ENCODE peak calls at places on chromosome 1, in five cellular contexts. K is DND-41, L is GM13976, S is psoas muscle, T is right atrium auricular region. B is an unnamed sample.

GRCh38 chr1:227805606-227806197 is 9.8 kb upstream of the PRSS38 start:
- DNase-seq in K (no peak), L (no peak), S (no peak), T (no peak), B (peak)

GRCh38 chr1:67013573-67013972 is 40.4 kb downstream of the SLC35D1 start:
- DNase-seq in K (no peak), L (no peak), S (no peak), T (no peak), B (no peak)

GRCh38 chr1:206590025-206590834 is 22.0 kb downstream of the EIF2D start:
- DNase-seq in K (no peak), L (peak), S (no peak), T (no peak), B (no peak)

GRCh38 chr1:204647805-204648153 is 37.8 kb downstream of the LRRN2 start:
- DNase-seq in K (no peak), L (no peak), S (no peak), T (no peak), B (no peak)

GRCh38 chr1:55215194-55216021 is at the start of gene USP24:
- DNase-seq in K (peak), L (peak), S (peak), T (peak), B (no peak)

GRCh38 chr1:12184008-12184681 is 17.4 kb downstream of the TNFRSF1B start:
- DNase-seq in K (no peak), L (peak), S (peak), T (peak), B (peak)

GRCh38 chr1:5734414-5734813 is 257.8 kb downstream of the NPHP4 start:
- DNase-seq in K (no peak), L (no peak), S (no peak), T (no peak), B (no peak)

GRCh38 chr1:6251233-6251632 is 7.3 kb downstream of the HES3 start:
- DNase-seq in K (no peak), L (no peak), S (no peak), T (no peak), B (no peak)

GRCh38 chr1:188364927-188365449 is 1536.2 kb downstream of the PLA2G4A start:
- DNase-seq in K (no peak), L (no peak), S (no peak), T (no peak), B (no peak)

GRCh38 chr1:17108360-17108759 is 10.9 kb downstream of the PADI2 start:
- DNase-seq in K (no peak), L (no peak), S (no peak), T (no peak), B (no peak)

GRCh38 chr1:226400519-226401406 is 7.1 kb downstream of the PARP1 start:
- DNase-seq in K (no peak), L (no peak), S (no peak), T (no peak), B (no peak)

GRCh38 chr1:109823543-109824348 is 60.0 kb upstream of the EPS8L3 start:
- DNase-seq in K (no peak), L (peak), S (peak), T (peak), B (no peak)

GRCh38 chr1:227212164-227212563 is 106.1 kb downstream of the CDC42BPA start:
- DNase-seq in K (no peak), L (no peak), S (no peak), T (no peak), B (no peak)

GRCh38 chr1:21913258-21913657 is 23.9 kb downstream of the HSPG2 start:
- DNase-seq in K (no peak), L (no peak), S (peak), T (no peak), B (no peak)

GRCh38 chr1:201696217-201696761 is 132.7 kb upstream of the IPO9 start:
- DNase-seq in K (no peak), L (no peak), S (peak), T (peak), B (peak)

GRCh38 chr1:23578997-23579363 is 19.7 kb upstream of the ID3 start:
- DNase-seq in K (no peak), L (no peak), S (no peak), T (no peak), B (no peak)

GRCh38 chr1:234775477-234776246 is 165.7 kb upstream of the IRF2BP2 start:
- DNase-seq in K (no peak), L (no peak), S (no peak), T (peak), B (no peak)

GRCh38 chr1:176876966-176877515 is 287.5 kb downstream of the ASTN1 start:
- DNase-seq in K (no peak), L (no peak), S (no peak), T (no peak), B (no peak)

GRCh38 chr1:25192154-25192553 is 40.1 kb downstream of the SYF2 start:
- DNase-seq in K (no peak), L (no peak), S (no peak), T (no peak), B (no peak)

GRCh38 chr1:93775224-93775623 is 93.6 kb upstream of the BCAR3 start:
- DNase-seq in K (no peak), L (no peak), S (no peak), T (no peak), B (no peak)

GRCh38 chr1:237570530-237570929 is 320.2 kb downstream of the ZP4 start:
- DNase-seq in K (no peak), L (no peak), S (no peak), T (no peak), B (no peak)

GRCh38 chr1:201535046-201535777 is 3.7 kb upstream of the NAV1 start:
- DNase-seq in K (no peak), L (no peak), S (no peak), T (no peak), B (no peak)

GRCh38 chr1:154431586-154432373 is 26.6 kb downstream of the IL6R start:
- DNase-seq in K (no peak), L (no peak), S (peak), T (peak), B (peak)

DNA sequence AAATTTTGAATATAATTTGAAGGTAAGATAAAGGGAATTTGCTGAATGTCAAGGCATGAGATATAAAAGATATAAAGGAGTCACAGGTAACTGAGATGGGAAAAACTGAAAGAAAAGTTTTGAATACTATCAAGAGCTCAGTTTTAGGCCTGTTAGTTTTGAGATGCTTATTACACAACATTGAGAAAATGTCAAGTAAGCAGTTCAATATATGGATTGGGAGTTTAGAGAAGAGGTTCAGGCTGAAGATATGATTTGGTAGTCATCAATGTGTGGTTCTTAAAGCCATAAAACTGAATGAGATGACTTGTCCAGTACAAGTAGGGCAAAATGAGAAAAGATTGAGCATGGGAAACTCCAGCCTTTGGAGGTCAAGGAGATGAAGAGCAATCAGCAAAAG is 4.7 kb upstream of the RNPC3 start:
- DNase-seq in K (no peak), L (no peak), S (no peak), T (no peak), B (no peak)
- TF ChIP-seq CTCF in K (no peak), L (no peak), S (no peak), T (no peak), B (no peak)

GRCh38 chr1:162753001-162753658 is 37.4 kb upstream of the HSD17B7 start:
- DNase-seq in K (no peak), L (no peak), S (no peak), T (no peak), B (no peak)

GRCh38 chr1:162757476-162757875 is 33.0 kb upstream of the HSD17B7 start:
- DNase-seq in K (no peak), L (no peak), S (no peak), T (no peak), B (no peak)

GRCh38 chr1:162755306-162755705 is 35.2 kb upstream of the HSD17B7 start:
- DNase-seq in K (no peak), L (no peak), S (no peak), T (no peak), B (no peak)

GRCh38 chr1:162753998-162754585 is 36.4 kb upstream of the HSD17B7 start:
- DNase-seq in K (no peak), L (no peak), S (no peak), T (no peak), B (no peak)

GRCh38 chr1:162756523-162756922 is 34.0 kb upstream of the HSD17B7 start:
- DNase-seq in K (no peak), L (no peak), S (no peak), T (no peak), B (no peak)
- TF ChIP-seq CTCF in K (peak), L (no peak), S (no peak), T (peak), B (no peak)

GRCh38 chr1:161201828-161202712 is at the start of gene NDUFS2:
- DNase-seq in K (peak), L (peak), S (peak), T (peak), B (peak)
- TF ChIP-seq CTCF in K (peak), L (no peak), S (no peak), T (no peak), B (no peak)

DNA sequence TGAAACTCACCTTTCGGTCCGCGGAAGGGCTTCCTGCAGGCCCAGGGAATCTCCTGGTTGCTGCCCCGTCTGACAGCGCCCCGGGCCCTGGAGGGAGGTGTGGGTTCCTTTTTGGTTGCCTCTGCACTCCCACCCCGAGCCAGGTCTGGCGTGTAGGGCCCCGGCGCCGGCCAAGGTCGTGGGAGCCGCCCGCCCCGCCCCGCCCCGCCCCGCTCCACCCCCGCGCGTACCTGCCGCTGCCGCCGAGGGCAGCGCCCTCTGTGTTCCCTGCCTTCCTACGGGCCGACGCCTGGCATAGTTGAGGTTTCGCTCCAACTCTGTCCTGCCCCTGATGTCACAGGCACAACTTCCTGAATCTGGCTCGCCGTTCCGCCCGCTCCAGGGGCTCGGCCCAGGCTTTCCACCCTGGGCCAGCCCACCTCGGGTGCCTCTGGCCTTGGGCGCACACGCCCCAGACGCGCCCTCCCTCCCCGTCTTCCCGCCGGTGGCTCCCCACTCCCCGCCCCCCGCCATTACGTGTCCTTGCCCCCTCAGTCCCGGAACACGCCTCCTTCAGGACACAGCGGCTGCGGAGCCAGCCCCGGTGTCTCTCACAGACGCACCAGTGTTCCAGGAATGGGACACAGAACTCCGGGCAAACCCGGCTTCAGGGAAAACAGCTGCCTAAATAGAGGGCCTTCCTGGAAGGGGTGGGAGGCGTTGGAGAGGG is at the start of gene KIAA0040:
- DNase-seq in K (peak), L (peak), S (peak), T (peak), B (no peak)
- TF ChIP-seq CTCF in K (no peak), L (no peak), S (no peak), T (peak), B (no peak)

GRCh38 chr1:65948609-65949229 is 156.0 kb downstream of the PDE4B start:
- DNase-seq in K (no peak), L (no peak), S (no peak), T (no peak), B (peak)
- TF ChIP-seq CTCF in K (no peak), L (no peak), S (no peak), T (no peak), B (peak)

GRCh38 chr1:72281637-72282270 is 585 bp downstream of the NEGR1 start:
- DNase-seq in K (no peak), L (no peak), S (no peak), T (no peak), B (no peak)

GRCh38 chr1:72282271-72282656 is at the start of gene NEGR1:
- DNase-seq in K (peak), L (no peak), S (peak), T (peak), B (no peak)

GRCh38 chr1:72284084-72284397 is 1.7 kb upstream of the NEGR1 start:
- DNase-seq in K (no peak), L (no peak), S (no peak), T (no peak), B (no peak)

GRCh38 chr1:72283204-72284083 is 1.1 kb upstream of the NEGR1 start:
- DNase-seq in K (peak), L (peak), S (peak), T (peak), B (no peak)

GRCh38 chr1:72282690-72283203 is 408 bp upstream of the NEGR1 start:
- DNase-seq in K (peak), L (peak), S (peak), T (peak), B (peak)
- TF ChIP-seq CTCF in K (peak), L (no peak), S (no peak), T (no peak), B (no peak)

GRCh38 chr1:153238536-153238935 is 21.0 kb upstream of the LORICRIN start:
- DNase-seq in K (no peak), L (no peak), S (no peak), T (no peak), B (no peak)
- TF ChIP-seq CTCF in K (peak), L (no peak), S (no peak), T (no peak), B (no peak)

B was measured in AG09319.